ENCODE peak calls at places on chromosomes 6 and 20, in seven cellular contexts. A is astrocyte; I is spleen; X is CD4-positive, alpha-beta memory T cell; Y is aorta; O is heart left ventricle; H is fibroblast of lung. J is an unnamed sample.

GRCh38 chr6:134619789-134620188 is 301.9 kb upstream of the SGK1 start:
- DNase-seq in A (peak; percentile 86), I (no peak), X (no peak), Y (no peak), O (no peak), H (peak; percentile 89), J (no peak)

GRCh38 chr6:89834884-89835792 is 5.5 kb downstream of the CASP8AP2 start:
- DNase-seq in A (peak; percentile 42), I (no peak), X (peak; percentile 58), Y (no peak), O (no peak), H (peak; percentile 51), J (peak; percentile 26)

GRCh38 chr20:7893019-7893730 is 47.1 kb downstream of the HAO1 start:
- DNase-seq in A (no peak), I (no peak), X (no peak), Y (no peak), O (no peak), H (no peak), J (no peak)

GRCh38 chr6:147000545-147001488 is 203.4 kb upstream of the STXBP5 start:
- DNase-seq in A (peak; percentile 69), I (no peak), X (no peak), Y (no peak), O (no peak), H (peak; percentile 78), J (no peak)

GRCh38 chr20:63475209-63475608 is 2.8 kb upstream of the KCNQ2 start:
- DNase-seq in A (peak; percentile 6), I (no peak), X (no peak), Y (no peak), O (no peak), H (peak; percentile 20), J (no peak)

GRCh38 chr6:130178692-130179091 is 44.1 kb downstream of the SAMD3 start:
- DNase-seq in A (peak; percentile 97), I (no peak), X (no peak), Y (no peak), O (no peak), H (peak; percentile 98), J (no peak)

GRCh38 chr20:34907616-34908469 is 31.4 kb downstream of the ACSS2 start:
- DNase-seq in A (peak; percentile 84), I (no peak), X (no peak), Y (peak; percentile 82), O (no peak), H (peak; percentile 89), J (no peak)

GRCh38 chr20:2801459-2801728 is 967 bp upstream of the CPXM1 start:
- DNase-seq in A (no peak), I (no peak), X (no peak), Y (no peak), O (no peak), H (no peak), J (no peak)

GRCh38 chr6:45378324-45378926 is 691 bp upstream of the SUPT3H start:
- DNase-seq in A (peak; percentile 59), I (peak; percentile 85), X (no peak), Y (peak; percentile 80), O (no peak), H (no peak), J (no peak)

GRCh38 chr20:62133051-62133845 is 9.9 kb downstream of the PSMA7 start:
- DNase-seq in A (peak; percentile 27), I (peak; percentile 83), X (no peak), Y (no peak), O (peak; percentile 77), H (peak; percentile 46), J (no peak)
- H3K27ac ChIP-seq in A (no peak overlapping the region), I (peak overlapping the region; percentile 84), X (no peak overlapping the region), Y (no peak overlapping the region), O (peak overlapping the region; percentile 75), H (no peak overlapping the region), J (peak overlapping the region; percentile 7)

GRCh38 chr20:1184260-1184637 is 532 bp downstream of the TMEM74B start:
- DNase-seq in A (no peak), I (no peak), X (no peak), Y (no peak), O (no peak), H (no peak), J (no peak)
- H3K27ac ChIP-seq in A (no peak overlapping the region), I (no peak overlapping the region), X (no peak overlapping the region), Y (no peak overlapping the region), O (no peak overlapping the region), H (no peak overlapping the region), J (no peak overlapping the region)

GRCh38 chr6:12116264-12116800 is 104.2 kb downstream of the HIVEP1 start:
- DNase-seq in A (no peak), I (no peak), X (no peak), Y (no peak), O (no peak), H (no peak), J (no peak)

GRCh38 chr6:12119085-12119588 is 107.0 kb downstream of the HIVEP1 start:
- DNase-seq in A (no peak), I (no peak), X (peak; percentile 67), Y (no peak), O (no peak), H (no peak), J (peak; percentile 9)

GRCh38 chr6:12116978-12117377 is 104.9 kb downstream of the HIVEP1 start:
- DNase-seq in A (no peak), I (no peak), X (no peak), Y (no peak), O (no peak), H (no peak), J (no peak)

GRCh38 chr6:12115492-12115891 is 103.4 kb downstream of the HIVEP1 start:
- DNase-seq in A (no peak), I (no peak), X (no peak), Y (no peak), O (no peak), H (no peak), J (no peak)

DNA sequence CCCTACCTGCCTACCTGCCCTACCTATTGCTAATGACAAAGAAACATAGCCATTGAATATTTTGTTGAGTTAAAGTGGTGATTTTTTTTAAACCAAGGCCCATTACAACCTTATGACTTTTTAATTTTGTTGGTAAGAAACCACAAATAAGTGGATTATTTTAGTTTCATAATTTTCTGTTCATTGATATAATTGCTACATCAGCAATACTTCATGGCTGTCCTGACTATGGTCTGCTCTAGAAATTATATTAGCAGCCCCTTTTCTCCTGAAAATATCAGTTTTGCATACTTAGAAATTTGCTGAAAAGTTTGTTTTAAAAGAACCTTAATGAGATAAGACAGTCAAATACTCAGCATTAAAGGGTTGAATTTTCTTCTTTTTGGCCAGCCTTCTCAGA is 106.5 kb downstream of the HIVEP1 start:
- DNase-seq in A (no peak), I (no peak), X (no peak), Y (no peak), O (no peak), H (no peak), J (no peak)
- H3K27ac ChIP-seq in A (no peak overlapping the region), I (no peak overlapping the region), X (peak overlapping the region; percentile 31), Y (no peak overlapping the region), O (no peak overlapping the region), H (no peak overlapping the region), J (no peak overlapping the region)

DNA sequence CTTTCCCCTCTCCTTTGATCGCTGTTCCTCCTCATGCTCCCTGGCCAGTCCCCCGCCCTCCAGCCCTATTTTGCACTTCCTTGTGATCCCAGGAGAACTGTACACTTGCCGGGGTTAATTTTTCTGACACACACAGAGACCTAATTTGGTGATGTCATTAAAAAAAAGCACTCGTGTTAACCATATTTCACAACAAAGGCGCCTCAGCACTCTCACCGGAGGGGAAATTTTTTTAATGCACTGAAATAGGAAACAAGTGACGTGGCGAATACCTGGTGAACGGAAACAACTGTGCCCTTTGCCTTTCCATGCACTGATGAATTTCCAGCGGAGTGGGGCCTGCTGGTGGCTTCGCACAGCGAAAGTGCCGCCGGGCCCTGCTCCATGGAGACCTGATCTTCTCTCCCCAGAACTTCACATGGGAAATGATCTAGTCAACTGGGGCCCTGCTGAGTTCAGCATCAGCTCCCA is 53.9 kb upstream of the TAGAP start:
- DNase-seq in A (no peak), I (peak; percentile 87), X (peak; percentile 88), Y (no peak), O (no peak), H (no peak), J (peak; percentile 59)
- H3K27ac ChIP-seq in A (no peak overlapping the region), I (peak overlapping the region; percentile 80), X (peak overlapping the region; percentile 76), Y (no peak overlapping the region), O (no peak overlapping the region), H (no peak overlapping the region), J (peak overlapping the region; percentile 70)

GRCh38 chr6:159989882-159990480 is 21.1 kb downstream of the IGF2R start:
- DNase-seq in A (peak; percentile 75), I (no peak), X (no peak), Y (no peak), O (no peak), H (peak; percentile 79), J (no peak)
- H3K27ac ChIP-seq in A (peak overlapping the region; percentile 57), I (peak overlapping the region; percentile 52), X (no peak overlapping the region), Y (no peak overlapping the region), O (no peak overlapping the region), H (peak overlapping the region; percentile 27), J (no peak overlapping the region)

GRCh38 chr6:142412241-142412640 is 110.4 kb downstream of the ADGRG6 start:
- DNase-seq in A (no peak), I (no peak), X (no peak), Y (no peak), O (no peak), H (no peak), J (no peak)
- H3K27ac ChIP-seq in A (peak overlapping the region; percentile 93), I (no peak overlapping the region), X (no peak overlapping the region), Y (no peak overlapping the region), O (no peak overlapping the region), H (no peak overlapping the region), J (no peak overlapping the region)